ENCODE peak calls at places on chromosomes 16 and 17, in five cellular contexts. O, B, V, X and M are unnamed samples.

GRCh38 chr17:7852262-7852670 is 2.6 kb upstream of the TMEM88 start:
- DNase-seq in O (no peak), B (no peak), V (no peak), X (peak; percentile 76), M (no peak)

GRCh38 chr17:15377200-15377599 is 35.8 kb upstream of the TEKT3 start:
- DNase-seq in O (no peak), B (no peak), V (no peak), X (no peak), M (no peak)

GRCh38 chr17:81723651-81724209 is 11.6 kb downstream of the SLC25A10 start:
- DNase-seq in O (peak; percentile 48), B (no peak), V (no peak), X (no peak), M (no peak)

GRCh38 chr16:14280541-14280940 is 209.4 kb downstream of the MRTFB start:
- DNase-seq in O (no peak), B (no peak), V (no peak), X (no peak), M (no peak)

GRCh38 chr17:5508855-5509254 is 22.5 kb downstream of the MIS12 start:
- DNase-seq in O (no peak), B (no peak), V (no peak), X (no peak), M (no peak)

GRCh38 chr17:32746698-32747097 is 130.2 kb downstream of the MYO1D start:
- DNase-seq in O (no peak), B (no peak), V (no peak), X (no peak), M (no peak)

GRCh38 chr17:39090832-39091622 is 60.4 kb downstream of the PLXDC1 start:
- DNase-seq in O (no peak), B (no peak), V (no peak), X (no peak), M (no peak)

GRCh38 chr16:66918803-66919568 is at the start of gene CDH16:
- DNase-seq in O (no peak), B (no peak), V (no peak), X (no peak), M (no peak)

GRCh38 chr17:29572691-29573557 is 4.4 kb downstream of the TP53I13 start:
- DNase-seq in O (peak; percentile 53), B (no peak), V (no peak), X (peak; percentile 74), M (no peak)

GRCh38 chr17:37718383-37719048 is 26.3 kb downstream of the HNF1B start:
- DNase-seq in O (no peak), B (no peak), V (no peak), X (no peak), M (no peak)
- TF ChIP-seq POLR2AphosphoS5 in O (no peak), B (no peak), V (no peak), X (no peak), M (no peak)

DNA sequence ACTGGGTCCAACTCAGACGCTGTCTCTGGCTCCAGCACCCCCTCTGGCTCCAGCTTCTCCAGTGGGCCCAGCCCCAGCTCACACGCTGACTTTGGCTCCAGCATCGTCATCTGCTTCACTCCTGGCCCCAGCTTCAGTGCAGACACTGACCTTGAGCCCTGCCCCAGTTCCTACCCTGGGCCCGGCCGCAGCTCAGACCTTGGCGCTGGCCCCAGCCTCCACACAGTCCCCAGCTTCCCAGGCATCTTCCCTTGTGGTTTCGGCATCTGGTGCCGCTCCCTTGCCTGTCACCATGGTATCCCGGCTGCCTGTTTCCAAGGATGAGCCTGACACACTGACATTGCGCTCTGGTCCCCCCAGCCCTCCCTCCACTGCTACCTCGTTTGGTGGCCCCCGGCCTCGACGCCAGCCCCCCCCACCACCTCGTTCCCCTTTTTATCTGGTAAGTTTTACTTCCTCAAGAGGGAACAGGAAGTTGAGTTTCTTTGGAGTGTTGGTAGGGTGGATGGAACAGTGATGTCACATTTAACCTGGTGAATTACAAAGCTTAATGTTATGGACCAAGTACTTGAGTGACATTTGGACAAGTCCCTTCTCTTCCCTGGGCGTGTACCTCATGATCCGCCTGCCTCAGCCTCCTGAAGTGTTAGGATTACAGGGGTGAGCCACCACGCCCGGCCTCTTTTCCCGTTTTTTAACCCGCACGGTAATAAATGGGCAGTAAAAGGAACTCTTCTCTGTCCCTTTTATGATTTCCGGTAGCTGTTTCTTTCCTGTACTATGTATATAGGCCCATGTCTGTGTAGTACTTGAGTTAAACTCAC is 23.4 kb upstream of the PHKG2 start:
- DNase-seq in O (peak; percentile 72), B (no peak), V (no peak), X (peak; percentile 69), M (no peak)
- TF ChIP-seq POLR2AphosphoS5 in O (no peak), B (no peak), V (no peak), X (no peak), M (no peak)

GRCh38 chr16:16041196-16041892 is 91.9 kb downstream of the ABCC1 start:
- DNase-seq in O (no peak), B (no peak), V (no peak), X (no peak), M (no peak)
- TF ChIP-seq POLR2AphosphoS5 in O (no peak), B (peak; percentile 18), V (no peak), X (no peak), M (no peak)

GRCh38 chr17:77439382-77440013 is 298.7 kb downstream of the SEC14L1 start:
- DNase-seq in O (no peak), B (no peak), V (no peak), X (no peak), M (no peak)
- TF ChIP-seq POLR2AphosphoS5 in O (no peak), B (no peak), V (no peak), X (no peak), M (no peak)

DNA sequence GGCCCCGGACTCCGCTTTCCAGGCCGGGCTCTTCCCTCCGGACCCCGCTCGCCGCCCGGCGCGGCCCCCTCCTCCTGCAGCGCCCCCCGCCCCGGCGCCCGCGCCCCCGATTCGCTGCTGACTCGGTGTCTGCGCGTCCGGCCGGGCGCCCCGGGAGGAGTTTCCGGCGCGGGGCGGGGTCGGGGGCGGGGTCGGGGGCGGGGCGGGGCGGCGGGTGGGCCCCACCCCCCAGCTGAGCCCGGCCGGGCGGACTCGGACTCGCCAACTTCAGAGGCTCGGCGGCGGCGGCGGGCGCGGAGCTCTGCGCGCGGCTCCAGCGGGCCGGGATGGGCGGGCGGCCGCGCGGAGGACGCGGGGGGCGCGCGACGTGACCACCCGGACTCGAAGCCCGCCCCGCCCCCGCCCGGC is at the start of gene METRNL:
- DNase-seq in O (peak; percentile 87), B (no peak), V (peak; percentile 97), X (peak; percentile 92), M (no peak)
- TF ChIP-seq POLR2AphosphoS5 in O (peak; percentile 96), B (no peak), V (no peak), X (peak; percentile 71), M (peak; percentile 45)